ENCODE peak calls at places on chromosomes 5 and 9, in eight cellular contexts. H, F, Q, I, U, L, T and X are unnamed samples. For H3K79me2, the result is how much of the 10 kb centered on the place peaks cover.

GRCh38 chr5:60494635-60495034 is 205.3 kb downstream of the DEPDC1B start:
- DNase-seq in U (no peak), F (peak), T (no peak), Q (no peak), I (no peak), L (no peak), H (no peak), X (no peak)

GRCh38 chr9:94086468-94086867 is 2.2 kb downstream of the PTPDC1 start:
- DNase-seq in Q (peak), I (peak), H (peak), F (no peak), T (peak), L (no peak), U (no peak), X (peak)

GRCh38 chr9:107628444-107628843 is 138.9 kb upstream of the KLF4 start:
- DNase-seq in T (no peak), U (no peak), I (no peak), F (no peak), L (no peak), H (no peak), Q (no peak), X (peak)

GRCh38 chr9:130172858-130173461 is 756 bp downstream of the NCS1 start:
- DNase-seq in Q (no peak), H (no peak), I (no peak), T (peak), U (no peak), F (no peak), L (no peak), X (peak)

GRCh38 chr9:16704489-16705111 is 165.9 kb downstream of the BNC2 start:
- DNase-seq in F (no peak), U (peak), T (no peak), H (no peak), Q (no peak), I (no peak), L (no peak), X (peak)

GRCh38 chr5:111772456-111772855 is 15.5 kb upstream of the NREP start:
- DNase-seq in U (no peak), L (no peak), Q (peak), H (no peak), I (no peak), F (no peak), T (peak), X (no peak)

GRCh38 chr9:20838218-20838617 is 154.2 kb downstream of the FOCAD start:
- DNase-seq in L (no peak), I (no peak), U (peak), Q (no peak), T (peak), H (peak), F (no peak), X (no peak)

GRCh38 chr9:34363619-34364351 is 12.9 kb downstream of the MYORG start:
- DNase-seq in L (no peak), Q (no peak), U (no peak), T (no peak), F (no peak), I (no peak), H (no peak), X (peak)

GRCh38 chr5:26121343-26121742 is 917.0 kb downstream of the CDH9 start:
- DNase-seq in F (no peak), I (no peak), L (no peak), T (peak), Q (peak), U (no peak), H (no peak), X (peak)

GRCh38 chr9:95292226-95292625 is 25.3 kb downstream of the FANCC start:
- DNase-seq in Q (no peak), L (no peak), T (no peak), F (no peak), H (no peak), U (no peak), I (no peak), X (no peak)

GRCh38 chr9:17824927-17825659 is 246.2 kb downstream of the SH3GL2 start:
- DNase-seq in L (peak), F (no peak), T (no peak), I (no peak), U (no peak), H (no peak), Q (no peak), X (no peak)

GRCh38 chr9:112249277-112249676 is 74.2 kb upstream of the SUSD1 start:
- DNase-seq in Q (peak), L (peak), I (no peak), F (no peak), U (peak), T (peak), H (peak), X (peak)

GRCh38 chr5:105812356-105812755 is 1858.4 kb downstream of the EFNA5 start:
- DNase-seq in I (no peak), T (no peak), U (no peak), L (no peak), Q (no peak), F (no peak), H (no peak), X (peak)

GRCh38 chr9:3508531-3509374 is 17.0 kb downstream of the RFX3 start:
- DNase-seq in U (no peak), F (peak), L (no peak), T (no peak), Q (no peak), H (peak), I (no peak), X (no peak)

GRCh38 chr9:108086624-108087023 is 597.1 kb upstream of the KLF4 start:
- DNase-seq in I (no peak), F (no peak), U (no peak), L (no peak), H (no peak), T (no peak), Q (no peak), X (no peak)

GRCh38 chr5:85967681-85968080 is 650.1 kb upstream of the COX7C start:
- DNase-seq in L (no peak), Q (no peak), U (no peak), H (no peak), I (no peak), T (no peak), F (no peak), X (no peak)

GRCh38 chr5:114362197-114362976 is 517 bp downstream of the KCNN2 start:
- DNase-seq in T (peak), U (no peak), H (peak), L (peak), Q (no peak), I (no peak), F (no peak), X (peak)

GRCh38 chr5:80763211-80763610 is 108.4 kb upstream of the DHFR start:
- DNase-seq in Q (no peak), T (no peak), U (no peak), I (no peak), F (no peak), L (no peak), H (no peak), X (no peak)

GRCh38 chr9:106800691-106801090 is 62.3 kb upstream of the ZNF462 start:
- DNase-seq in Q (peak), I (no peak), L (no peak), U (no peak), T (peak), H (no peak), F (no peak), X (no peak)

GRCh38 chr5:33370135-33370472 is 70.7 kb upstream of the TARS1 start:
- DNase-seq in F (no peak), I (peak), H (peak), L (no peak), U (peak), Q (peak), T (peak), X (peak)

GRCh38 chr9:126507318-126508109 is 106.2 kb upstream of the LMX1B start:
- DNase-seq in L (no peak), I (no peak), U (no peak), F (no peak), Q (no peak), T (no peak), H (no peak), X (peak)

GRCh38 chr9:98010450-98010849 is 27.3 kb downstream of the ANP32B start:
- DNase-seq in I (no peak), U (peak), Q (peak), T (peak), L (peak), H (peak), F (peak), X (no peak)

GRCh38 chr5:68277427-68277826 is 61.9 kb downstream of the PIK3R1 start:
- DNase-seq in L (no peak), I (no peak), H (peak), T (no peak), Q (peak), U (peak), F (no peak), X (no peak)

GRCh38 chr9:95840096-95840495 is 35.4 kb upstream of the ERCC6L2 start:
- DNase-seq in U (no peak), Q (no peak), T (no peak), H (no peak), F (peak), L (no peak), I (no peak), X (no peak)

GRCh38 chr5:139561655-139562451 is 714 bp downstream of the UBE2D2 start:
- DNase-seq in T (peak), H (peak), U (no peak), F (peak), L (peak), Q (peak), I (no peak), X (peak)

GRCh38 chr9:35790385-35791291 is 753 bp upstream of the NPR2 start:
- DNase-seq in T (peak), F (peak), U (no peak), Q (peak), L (peak), H (peak), I (no peak), X (peak)

GRCh38 chr5:168851902-168852321 is 272.7 kb upstream of the PANK3 start:
- DNase-seq in I (no peak), F (no peak), L (no peak), T (no peak), Q (peak), U (no peak), H (peak), X (no peak)

GRCh38 chr5:53006920-53007890 is 18.1 kb downstream of the ITGA2 start:
- DNase-seq in I (no peak), U (no peak), F (no peak), Q (no peak), L (no peak), H (no peak), T (peak), X (no peak)

GRCh38 chr9:73118898-73119554 is 32.6 kb upstream of the ANXA1 start:
- DNase-seq in T (peak), U (peak), I (peak), H (peak), Q (peak), F (no peak), L (no peak), X (peak)

GRCh38 chr5:42157215-42157614 is 232.1 kb downstream of the FBXO4 start:
- DNase-seq in Q (peak), U (no peak), H (no peak), L (no peak), I (no peak), F (no peak), T (no peak), X (no peak)

GRCh38 chr5:1640276-1640898 is 116.6 kb upstream of the LPCAT1 start:
- DNase-seq in H (no peak), T (no peak), U (no peak), L (no peak), I (no peak), Q (no peak), F (no peak), X (no peak)

GRCh38 chr5:38556115-38556598 is 289 bp downstream of the LIFR start:
- DNase-seq in U (no peak), F (no peak), T (peak), I (no peak), L (no peak), H (no peak), Q (no peak), X (peak)

GRCh38 chr5:126523818-126524522 is 71.0 kb downstream of the ALDH7A1 start:
- DNase-seq in U (no peak), Q (no peak), I (no peak), L (no peak), H (no peak), F (no peak), T (no peak), X (peak)

GRCh38 chr9:70390922-70391321 is 23.5 kb downstream of the KLF9 start:
- DNase-seq in T (no peak), H (peak), I (no peak), L (no peak), U (no peak), Q (no peak), F (no peak), X (no peak)
- H3K79me2 ChIP-seq in T (half or more), H (half or more), I (under half), L (under half), U (under half), Q (under half), F (under half), X (half or more)

DNA sequence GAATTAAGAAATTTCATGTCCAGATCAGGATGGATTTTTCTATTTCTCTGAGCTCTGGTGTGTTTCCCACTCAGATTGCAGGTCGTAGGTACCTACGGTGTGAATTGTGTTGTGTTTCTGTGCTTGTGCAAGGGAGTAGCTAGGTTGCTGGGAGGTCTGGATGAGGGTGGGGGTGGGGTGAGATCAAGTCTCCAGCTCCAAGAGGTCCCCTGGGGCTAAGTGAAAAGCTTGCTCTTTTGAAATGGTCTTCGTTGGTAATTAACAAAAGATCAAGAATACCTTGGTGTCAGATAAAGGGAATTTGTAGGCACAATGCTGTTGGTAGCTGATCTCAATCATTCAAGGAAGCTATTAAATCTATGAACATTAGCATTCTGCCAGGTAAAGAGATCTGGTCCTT is 988 bp upstream of the PCDHGC4 start:
- DNase-seq in H (no peak), I (no peak), L (no peak), U (no peak), T (no peak), F (no peak), Q (no peak), X (no peak)
- H3K79me2 ChIP-seq in H (half or more), I (under half), L (under half), U (under half), T (half or more), F (half or more), Q (under half), X (half or more)

DNA sequence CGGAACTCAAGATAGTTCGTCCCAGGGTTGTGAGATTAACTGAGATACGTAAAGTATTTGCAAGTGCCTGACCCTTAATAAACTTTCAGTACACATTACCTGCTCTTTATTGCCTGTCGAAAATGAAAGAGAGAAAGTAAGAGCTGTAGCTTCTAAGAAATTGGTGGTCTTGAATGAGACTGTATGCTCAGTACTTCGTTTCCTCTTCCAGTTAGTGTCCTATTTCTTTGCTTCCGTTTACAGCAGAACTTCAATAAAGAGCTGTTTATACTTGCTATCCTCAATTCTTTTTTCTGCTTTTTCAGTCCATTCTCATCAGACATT is 534 bp downstream of the SRFBP1 start:
- DNase-seq in H (peak), T (peak), L (peak), Q (no peak), U (no peak), I (no peak), F (peak), X (peak)
- H3K79me2 ChIP-seq in H (half or more), T (half or more), L (under half), Q (half or more), U (half or more), I (half or more), F (half or more), X (half or more)

GRCh38 chr9:116697887-116698286 is 10.8 kb downstream of the TRIM32 start:
- DNase-seq in L (no peak), F (no peak), T (no peak), Q (no peak), I (no peak), U (no peak), H (no peak), X (no peak)

GRCh38 chr9:116700279-116700678 is 13.2 kb downstream of the TRIM32 start:
- DNase-seq in T (no peak), Q (no peak), F (no peak), I (no peak), L (no peak), U (no peak), H (no peak), X (no peak)

GRCh38 chr9:116704470-116704869 is 17.4 kb downstream of the TRIM32 start:
- DNase-seq in Q (no peak), I (no peak), F (no peak), L (no peak), U (no peak), T (no peak), H (no peak), X (no peak)

GRCh38 chr9:116701940-116702642 is 15.0 kb downstream of the TRIM32 start:
- DNase-seq in H (no peak), L (no peak), Q (peak), U (peak), I (no peak), F (no peak), T (peak), X (no peak)

GRCh38 chr9:116700882-116701836 is 14.1 kb downstream of the TRIM32 start:
- DNase-seq in U (peak), H (no peak), F (no peak), Q (no peak), L (no peak), I (no peak), T (no peak), X (no peak)
- H3K79me2 ChIP-seq in U (under half), H (half or more), F (under half), Q (under half), L (under half), I (under half), T (half or more), X (half or more)

DNA sequence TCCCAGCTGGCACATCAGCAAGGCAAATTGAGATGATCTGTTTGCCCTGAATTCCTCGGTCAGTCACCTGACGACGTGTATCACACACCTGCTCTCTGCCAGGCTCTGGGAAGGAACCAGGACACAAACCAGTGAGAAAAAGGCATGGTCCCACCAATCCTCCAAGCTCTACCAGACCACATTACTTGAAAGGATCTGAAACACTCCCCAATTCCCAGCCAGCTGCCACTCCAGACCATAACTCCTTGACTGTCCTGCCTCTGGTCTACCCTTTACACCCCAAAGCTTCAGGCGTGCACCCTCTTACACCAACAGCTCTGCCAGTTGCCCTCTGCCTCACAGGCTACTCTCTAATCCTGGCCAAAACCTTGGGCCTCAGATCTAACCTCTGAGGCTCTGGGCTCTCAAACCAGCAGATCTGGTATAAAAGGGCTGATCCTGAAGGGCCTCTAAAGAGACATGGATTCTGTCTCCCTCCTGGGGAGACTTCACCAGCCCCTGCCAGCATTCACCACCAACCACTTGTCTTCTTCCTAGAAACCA is 6.8 kb downstream of the MGAT1 start:
- DNase-seq in I (no peak), F (no peak), T (no peak), H (no peak), L (no peak), U (no peak), Q (no peak), X (no peak)
- H3K79me2 ChIP-seq in I (half or more), F (half or more), T (half or more), H (half or more), L (half or more), U (half or more), Q (half or more), X (half or more)

GRCh38 chr9:124302921-124303320 is 45.2 kb downstream of the NEK6 start:
- DNase-seq in H (no peak), Q (no peak), I (no peak), F (no peak), U (no peak), L (no peak), T (no peak), X (no peak)

GRCh38 chr9:124308606-124309310 is 51.0 kb downstream of the NEK6 start:
- DNase-seq in F (no peak), Q (no peak), L (no peak), U (no peak), H (no peak), T (no peak), I (no peak), X (peak)

GRCh38 chr9:124307379-124308030 is 49.8 kb downstream of the NEK6 start:
- DNase-seq in Q (no peak), F (no peak), U (no peak), L (no peak), T (no peak), H (no peak), I (no peak), X (no peak)

GRCh38 chr9:124304285-124304684 is 46.5 kb downstream of the NEK6 start:
- DNase-seq in U (no peak), T (no peak), F (no peak), L (no peak), Q (no peak), H (no peak), I (no peak), X (no peak)

GRCh38 chr9:124306098-124306735 is 48.5 kb downstream of the NEK6 start:
- DNase-seq in H (peak), T (peak), L (no peak), Q (peak), F (no peak), U (peak), I (peak), X (peak)
- H3K79me2 ChIP-seq in H (half or more), T (half or more), L (under half), Q (under half), F (half or more), U (under half), I (under half), X (half or more)

DNA sequence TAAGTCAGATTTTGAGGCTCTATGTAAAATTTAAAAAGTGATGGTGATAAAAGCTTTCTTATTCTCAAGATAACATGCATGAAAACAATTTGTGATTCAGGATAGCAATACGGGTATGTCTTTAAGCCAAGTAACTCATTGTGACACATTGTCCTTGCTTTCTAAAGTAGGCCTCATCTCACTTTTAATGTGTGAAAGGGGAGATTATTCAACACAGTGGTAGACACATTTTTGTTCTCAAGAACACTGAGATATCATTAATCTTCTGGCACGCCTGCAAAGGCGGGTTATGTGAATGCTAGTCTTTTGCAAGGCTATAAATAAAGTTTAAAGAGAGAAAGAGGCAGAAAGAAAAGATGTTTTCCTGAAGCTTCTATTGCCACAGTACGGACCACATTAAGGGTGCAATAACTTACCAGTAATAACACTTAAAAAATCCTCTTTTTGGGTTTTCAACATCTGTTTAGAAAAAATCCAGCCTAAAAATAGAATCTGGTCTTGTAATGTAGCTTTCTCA is 181.8 kb upstream of the MEF2C start:
- DNase-seq in I (no peak), L (no peak), T (no peak), H (peak), F (no peak), Q (no peak), U (no peak), X (no peak)
- H3K79me2 ChIP-seq in I (under half), L (under half), T (under half), H (under half), F (under half), Q (under half), U (under half), X (under half)

DNA sequence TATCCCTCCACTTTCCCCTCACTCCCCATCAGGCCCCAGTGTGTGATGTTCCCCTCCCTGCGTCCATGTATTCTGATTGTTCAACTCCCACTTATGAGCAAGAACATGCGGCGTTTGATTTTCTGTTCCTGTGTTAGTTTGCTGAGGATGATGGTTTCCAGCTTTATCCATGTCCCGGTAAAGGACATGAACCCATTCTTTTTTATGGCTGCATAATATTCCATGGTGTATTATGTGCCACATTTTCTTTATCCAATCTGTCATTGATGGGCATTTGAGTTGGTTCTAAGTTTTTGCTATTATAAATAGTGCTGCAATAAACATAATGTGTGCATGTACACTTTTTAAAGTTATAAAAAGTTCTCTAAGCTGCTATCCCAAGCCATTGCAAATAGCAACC is 75.6 kb downstream of the ERBIN start:
- DNase-seq in F (no peak), T (no peak), L (no peak), I (no peak), Q (no peak), U (no peak), H (no peak), X (no peak)
- H3K79me2 ChIP-seq in F (half or more), T (half or more), L (under half), I (half or more), Q (under half), U (half or more), H (half or more), X (half or more)